ENCODE peak calls at places on chromosomes 5 and 9, in nine cellular contexts. W, D, Q, H, K, B, I, J and T are unnamed samples.

GRCh38 chr5:119171686-119172085 is 100.8 kb downstream of the DMXL1 start:
- DNase-seq in Q (no peak), J (no peak), K (no peak), D (no peak), W (no peak), B (no peak), I (no peak), H (no peak), T (no peak)

GRCh38 chr5:115812372-115812771 is 4.1 kb downstream of the CDO1 start:
- DNase-seq in B (no peak), D (no peak), W (no peak), H (no peak), J (no peak), K (no peak), I (no peak), Q (no peak), T (no peak)

GRCh38 chr5:112006721-112007120 is 249.7 kb upstream of the NREP start:
- DNase-seq in K (no peak), W (no peak), D (peak; percentile 61), I (no peak), J (peak; percentile 73), H (no peak), B (peak; percentile 47), Q (no peak), T (no peak)

GRCh38 chr9:96450613-96451544 is 910 bp downstream of the HABP4 start:
- DNase-seq in B (peak; percentile 63), H (peak; percentile 50), Q (peak; percentile 19), W (no peak), J (peak; percentile 28), I (peak; percentile 13), K (peak; percentile 19), D (peak; percentile 56), T (peak; percentile 11)

GRCh38 chr5:15320896-15321295 is 179.1 kb upstream of the FBXL7 start:
- DNase-seq in J (no peak), B (no peak), W (no peak), H (no peak), Q (no peak), D (no peak), I (no peak), K (no peak), T (no peak)

GRCh38 chr5:8458038-8458383 is 589.1 kb downstream of the MTRR start:
- DNase-seq in D (peak; percentile 75), I (no peak), H (peak; percentile 50), B (peak; percentile 9), Q (no peak), J (peak; percentile 31), K (no peak), W (no peak), T (no peak)

GRCh38 chr5:91643796-91644195 is 260.7 kb upstream of the ARRDC3 start:
- DNase-seq in W (no peak), Q (no peak), I (no peak), J (no peak), K (no peak), B (no peak), D (peak; percentile 25), H (no peak), T (peak; percentile 11)

GRCh38 chr9:97636903-97637302 is 3.3 kb downstream of the NCBP1 start:
- DNase-seq in D (no peak), K (no peak), W (no peak), Q (no peak), I (no peak), B (no peak), J (no peak), H (no peak), T (no peak)

GRCh38 chr9:93659837-93660177 is 83.4 kb downstream of the PHF2 start:
- DNase-seq in J (no peak), I (no peak), W (no peak), D (no peak), Q (no peak), B (no peak), K (no peak), H (no peak), T (no peak)

GRCh38 chr5:95779611-95780010 is 42.9 kb downstream of the GLRX start:
- DNase-seq in Q (no peak), H (no peak), J (peak; percentile 23), I (no peak), D (peak; percentile 59), K (no peak), W (no peak), B (no peak), T (no peak)

GRCh38 chr5:151092750-151093149 is 11.9 kb upstream of the TNIP1 start:
- DNase-seq in I (no peak), B (peak; percentile 76), Q (no peak), H (no peak), J (peak; percentile 89), D (peak; percentile 92), K (no peak), W (no peak), T (no peak)

GRCh38 chr9:37429441-37430285 is 7.2 kb downstream of the GRHPR start:
- DNase-seq in J (no peak), Q (no peak), H (no peak), W (no peak), D (no peak), I (no peak), B (no peak), K (no peak), T (no peak)